ENCODE peak calls at places on chromosome 15, in six cellular contexts. G is GM12878; E is heart right ventricle; S is activated CD4-positive, CD25-positive, alpha-beta regulatory T cell treated with anti-CD3 and anti-CD28 coated beads, Interleukin-2, amount 50 U/mL, for 72 hours; N is A172; I is smooth muscle cell of the brain vasculature. C is an unnamed sample.

GRCh38 chr15:22918056-22918455 is 62.1 kb downstream of the CYFIP1 start:
- DNase-seq in S (no peak), I (no peak), E (no peak), N (peak; percentile 68), G (no peak), C (no peak)

GRCh38 chr15:27481768-27482167 is 510.8 kb downstream of the GABRG3 start:
- DNase-seq in N (no peak), I (no peak), G (no peak), S (no peak), E (no peak), C (no peak)

GRCh38 chr15:100686725-100687488 is 84.5 kb downstream of the ASB7 start:
- DNase-seq in S (no peak), G (no peak), I (no peak), N (no peak), E (no peak), C (no peak)

GRCh38 chr15:81950841-81951414 is 94.9 kb downstream of the MEX3B start:
- DNase-seq in G (no peak), E (no peak), S (no peak), I (no peak), N (no peak), C (no peak)

GRCh38 chr15:45107941-45108630 is 5.9 kb downstream of the DUOX2 start:
- DNase-seq in S (no peak), G (no peak), I (no peak), N (no peak), E (no peak), C (no peak)

GRCh38 chr15:71725215-71725955 is 85.0 kb upstream of the NR2E3 start:
- DNase-seq in E (no peak), S (no peak), G (no peak), N (peak; percentile 62), I (no peak), C (no peak)

GRCh38 chr15:63502137-63502801 is 2.1 kb upstream of the USP3 start:
- DNase-seq in G (no peak), S (no peak), I (no peak), N (no peak), E (no peak), C (no peak)

GRCh38 chr15:23447107-23447500 is at the start of gene GOLGA6L2:
- DNase-seq in S (no peak), I (no peak), G (no peak), N (peak; percentile 71), E (no peak), C (no peak)

GRCh38 chr15:60000113-60000823 is 3.8 kb upstream of the FOXB1 start:
- DNase-seq in S (no peak), N (no peak), E (no peak), I (no peak), G (no peak), C (no peak)

GRCh38 chr15:40096094-40096876 is 12.4 kb downstream of the BMF start:
- DNase-seq in N (no peak), E (no peak), I (no peak), S (no peak), G (peak; percentile 68), C (no peak)

C was measured in stimulated activated effector memory CD8-positive, alpha-beta T cell treated with anti-CD3 and anti-CD28 coated beads, Interleukin-12 subunit alpha, Interleukin-12 subunit beta, amount 100 ng/mL, for 72 hours.